ENCODE peak calls at places on chromosomes 5 and 9, in ten cellular contexts. One of them, this sample, is unnamed.

GRCh38 chr5:176427971-176428370 is 11.6 kb upstream of the CLTB start:
- DNase-seq in heart right ventricle: no peak
- DNase-seq in tibial nerve: no peak
- DNase-seq in fibroblast of lung: no peak
- DNase-seq in endodermal cell: no peak
- DNase-seq in right atrium auricular region: no peak
- DNase-seq in DND-41: no peak
- DNase-seq in CD8-positive, alpha-beta T cell: no peak
- DNase-seq in hepatocyte: no peak
- DNase-seq in pancreas: no peak
- DNase-seq in this sample: no peak

GRCh38 chr9:108617661-108618060 is 238.1 kb downstream of the ACTL7B start:
- DNase-seq in heart right ventricle: no peak
- DNase-seq in tibial nerve: no peak
- DNase-seq in fibroblast of lung: peak; percentile 5
- DNase-seq in endodermal cell: no peak
- DNase-seq in right atrium auricular region: no peak
- DNase-seq in DND-41: no peak
- DNase-seq in CD8-positive, alpha-beta T cell: no peak
- DNase-seq in hepatocyte: no peak
- DNase-seq in pancreas: no peak
- DNase-seq in this sample: no peak

GRCh38 chr9:34464571-34464970 is 6.0 kb downstream of the DNAI1 start:
- DNase-seq in heart right ventricle: no peak
- DNase-seq in tibial nerve: no peak
- DNase-seq in fibroblast of lung: no peak
- DNase-seq in endodermal cell: no peak
- DNase-seq in right atrium auricular region: no peak
- DNase-seq in DND-41: no peak
- DNase-seq in CD8-positive, alpha-beta T cell: no peak
- DNase-seq in hepatocyte: no peak
- DNase-seq in pancreas: no peak
- DNase-seq in this sample: no peak

GRCh38 chr5:52811067-52811749 is 23.5 kb downstream of the ITGA1 start:
- DNase-seq in heart right ventricle: no peak
- DNase-seq in tibial nerve: no peak
- DNase-seq in fibroblast of lung: peak; percentile 45
- DNase-seq in endodermal cell: no peak
- DNase-seq in right atrium auricular region: no peak
- DNase-seq in DND-41: no peak
- DNase-seq in CD8-positive, alpha-beta T cell: no peak
- DNase-seq in hepatocyte: peak; percentile 12
- DNase-seq in pancreas: no peak
- DNase-seq in this sample: no peak

GRCh38 chr5:149141224-149141956 is at the start of gene ABLIM3:
- DNase-seq in heart right ventricle: peak; percentile 82
- DNase-seq in tibial nerve: peak; percentile 63
- DNase-seq in fibroblast of lung: no peak
- DNase-seq in endodermal cell: peak; percentile 93
- DNase-seq in right atrium auricular region: peak; percentile 87
- DNase-seq in DND-41: no peak
- DNase-seq in CD8-positive, alpha-beta T cell: peak; percentile 49
- DNase-seq in hepatocyte: peak; percentile 78
- DNase-seq in pancreas: peak; percentile 77
- DNase-seq in this sample: peak; percentile 75

GRCh38 chr5:111583761-111584203 is 71.4 kb upstream of the STARD4 start:
- DNase-seq in heart right ventricle: no peak
- DNase-seq in tibial nerve: no peak
- DNase-seq in fibroblast of lung: peak; percentile 64
- DNase-seq in endodermal cell: no peak
- DNase-seq in right atrium auricular region: no peak
- DNase-seq in DND-41: no peak
- DNase-seq in CD8-positive, alpha-beta T cell: no peak
- DNase-seq in hepatocyte: no peak
- DNase-seq in pancreas: no peak
- DNase-seq in this sample: no peak

GRCh38 chr5:83417884-83418283 is 53.7 kb upstream of the VCAN start:
- DNase-seq in heart right ventricle: no peak
- DNase-seq in tibial nerve: no peak
- DNase-seq in fibroblast of lung: no peak
- DNase-seq in endodermal cell: no peak
- DNase-seq in right atrium auricular region: no peak
- DNase-seq in DND-41: no peak
- DNase-seq in CD8-positive, alpha-beta T cell: no peak
- DNase-seq in hepatocyte: no peak
- DNase-seq in pancreas: no peak
- DNase-seq in this sample: no peak

GRCh38 chr9:131008909-131009618 is at the start of gene LAMC3:
- DNase-seq in heart right ventricle: no peak
- DNase-seq in tibial nerve: no peak
- DNase-seq in fibroblast of lung: no peak
- DNase-seq in endodermal cell: peak; percentile 87
- DNase-seq in right atrium auricular region: no peak
- DNase-seq in DND-41: no peak
- DNase-seq in CD8-positive, alpha-beta T cell: no peak
- DNase-seq in hepatocyte: peak; percentile 61
- DNase-seq in pancreas: no peak
- DNase-seq in this sample: no peak

DNA sequence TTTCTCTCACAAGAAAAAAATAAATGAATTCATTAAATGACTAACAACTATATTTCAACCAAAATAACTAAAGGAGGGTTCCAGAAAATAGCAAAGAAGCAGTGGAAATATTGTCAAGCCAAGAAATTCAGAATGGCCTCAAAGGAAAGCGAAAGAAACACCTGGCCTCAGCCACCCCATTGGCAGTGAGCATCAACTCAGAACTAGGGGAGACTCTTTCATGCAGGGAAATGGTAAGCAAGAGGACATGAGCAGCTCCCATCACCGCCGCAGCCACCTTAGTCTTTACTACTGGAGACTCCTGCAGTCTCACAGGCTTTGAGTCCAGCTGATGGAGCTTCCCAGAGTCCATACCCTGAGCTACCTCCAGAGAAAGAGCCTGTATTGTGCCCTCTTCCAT is 343.9 kb upstream of the GRAMD2B start:
- DNase-seq in heart right ventricle: no peak
- DNase-seq in tibial nerve: no peak
- DNase-seq in fibroblast of lung: no peak
- DNase-seq in endodermal cell: no peak
- DNase-seq in right atrium auricular region: no peak
- DNase-seq in DND-41: no peak
- DNase-seq in CD8-positive, alpha-beta T cell: no peak
- DNase-seq in hepatocyte: no peak
- DNase-seq in pancreas: no peak
- DNase-seq in this sample: no peak
- H3K27ac ChIP-seq in heart right ventricle: no peak overlapping the region
- H3K27ac ChIP-seq in tibial nerve: no peak overlapping the region
- H3K27ac ChIP-seq in fibroblast of lung: no peak overlapping the region
- H3K27ac ChIP-seq in endodermal cell: no peak overlapping the region
- H3K27ac ChIP-seq in right atrium auricular region: no peak overlapping the region
- H3K27ac ChIP-seq in DND-41: no peak overlapping the region
- H3K27ac ChIP-seq in CD8-positive, alpha-beta T cell: no peak overlapping the region
- H3K27ac ChIP-seq in hepatocyte: no peak overlapping the region
- H3K27ac ChIP-seq in pancreas: no peak overlapping the region
- H3K27ac ChIP-seq in this sample: no peak overlapping the region

DNA sequence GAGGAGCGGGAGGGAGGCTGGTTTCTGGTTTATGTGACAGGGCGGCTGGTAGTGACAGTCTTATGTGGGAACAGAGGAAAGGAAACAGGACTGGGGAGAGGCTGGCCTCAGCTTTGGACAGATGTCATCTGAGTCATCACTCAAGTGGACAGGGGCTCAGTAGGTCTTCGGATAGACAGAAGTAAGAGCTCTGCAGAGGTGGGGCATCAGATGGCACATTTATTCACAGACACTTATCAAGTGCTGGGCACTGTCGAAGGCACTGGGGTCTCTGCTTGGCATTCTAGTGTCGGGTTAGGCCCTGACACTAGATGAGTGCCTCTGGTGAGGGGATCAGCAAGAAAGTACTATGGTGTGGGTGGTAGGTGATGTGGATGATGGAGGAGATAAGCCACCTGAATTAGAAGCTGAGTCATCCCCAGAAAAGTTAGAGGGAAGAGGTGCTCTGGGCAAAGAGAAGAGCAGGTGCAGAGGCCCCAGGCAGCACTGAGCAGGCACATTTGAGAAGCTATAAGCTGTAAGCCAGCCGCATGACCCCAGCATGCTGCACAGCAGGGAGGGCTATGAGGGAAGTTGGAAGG is 27.4 kb downstream of the MAML1 start:
- DNase-seq in heart right ventricle: no peak
- DNase-seq in tibial nerve: no peak
- DNase-seq in fibroblast of lung: no peak
- DNase-seq in endodermal cell: no peak
- DNase-seq in right atrium auricular region: no peak
- DNase-seq in DND-41: no peak
- DNase-seq in CD8-positive, alpha-beta T cell: no peak
- DNase-seq in hepatocyte: no peak
- DNase-seq in pancreas: no peak
- DNase-seq in this sample: no peak
- H3K27ac ChIP-seq in heart right ventricle: no peak overlapping the region
- H3K27ac ChIP-seq in tibial nerve: no peak overlapping the region
- H3K27ac ChIP-seq in fibroblast of lung: no peak overlapping the region
- H3K27ac ChIP-seq in endodermal cell: no peak overlapping the region
- H3K27ac ChIP-seq in right atrium auricular region: no peak overlapping the region
- H3K27ac ChIP-seq in DND-41: peak overlapping the region; percentile 20
- H3K27ac ChIP-seq in CD8-positive, alpha-beta T cell: no peak overlapping the region
- H3K27ac ChIP-seq in hepatocyte: no peak overlapping the region
- H3K27ac ChIP-seq in pancreas: no peak overlapping the region
- H3K27ac ChIP-seq in this sample: no peak overlapping the region

GRCh38 chr9:73008273-73008672 is 55.4 kb upstream of the ALDH1A1 start:
- DNase-seq in heart right ventricle: no peak
- DNase-seq in tibial nerve: no peak
- DNase-seq in fibroblast of lung: no peak
- DNase-seq in endodermal cell: no peak
- DNase-seq in right atrium auricular region: no peak
- DNase-seq in DND-41: no peak
- DNase-seq in CD8-positive, alpha-beta T cell: no peak
- DNase-seq in hepatocyte: no peak
- DNase-seq in pancreas: no peak
- DNase-seq in this sample: no peak

GRCh38 chr9:73009649-73010288 is 56.9 kb upstream of the ALDH1A1 start:
- DNase-seq in heart right ventricle: no peak
- DNase-seq in tibial nerve: no peak
- DNase-seq in fibroblast of lung: no peak
- DNase-seq in endodermal cell: peak; percentile 54
- DNase-seq in right atrium auricular region: no peak
- DNase-seq in DND-41: no peak
- DNase-seq in CD8-positive, alpha-beta T cell: no peak
- DNase-seq in hepatocyte: no peak
- DNase-seq in pancreas: no peak
- DNase-seq in this sample: no peak

GRCh38 chr9:73011346-73011745 is 58.5 kb upstream of the ALDH1A1 start:
- DNase-seq in heart right ventricle: no peak
- DNase-seq in tibial nerve: peak; percentile 31
- DNase-seq in fibroblast of lung: peak; percentile 24
- DNase-seq in endodermal cell: no peak
- DNase-seq in right atrium auricular region: no peak
- DNase-seq in DND-41: no peak
- DNase-seq in CD8-positive, alpha-beta T cell: no peak
- DNase-seq in hepatocyte: no peak
- DNase-seq in pancreas: no peak
- DNase-seq in this sample: no peak

GRCh38 chr9:73014011-73014410 is 61.2 kb upstream of the ALDH1A1 start:
- DNase-seq in heart right ventricle: no peak
- DNase-seq in tibial nerve: no peak
- DNase-seq in fibroblast of lung: no peak
- DNase-seq in endodermal cell: no peak
- DNase-seq in right atrium auricular region: no peak
- DNase-seq in DND-41: no peak
- DNase-seq in CD8-positive, alpha-beta T cell: no peak
- DNase-seq in hepatocyte: no peak
- DNase-seq in pancreas: no peak
- DNase-seq in this sample: no peak

DNA sequence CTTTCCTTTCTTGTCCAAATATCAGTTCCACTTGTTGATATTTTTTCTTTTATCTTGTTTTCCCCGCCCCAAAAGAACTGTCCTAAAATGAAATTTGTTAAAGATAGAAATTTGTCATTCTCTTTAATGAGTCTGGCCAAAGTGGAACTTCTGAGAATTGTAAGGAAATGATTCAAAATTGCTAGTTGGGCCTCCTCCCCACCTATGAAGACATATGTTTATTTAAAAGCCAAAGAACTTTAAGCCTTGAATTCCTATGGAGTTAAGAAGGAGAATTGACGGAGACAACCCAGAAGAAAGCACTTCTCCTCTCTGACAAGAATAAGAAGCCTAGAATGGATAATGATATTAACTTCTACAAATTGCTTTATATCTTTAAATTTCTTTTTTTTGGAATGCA is 59.1 kb upstream of the ALDH1A1 start:
- DNase-seq in heart right ventricle: no peak
- DNase-seq in tibial nerve: no peak
- DNase-seq in fibroblast of lung: no peak
- DNase-seq in endodermal cell: no peak
- DNase-seq in right atrium auricular region: no peak
- DNase-seq in DND-41: no peak
- DNase-seq in CD8-positive, alpha-beta T cell: no peak
- DNase-seq in hepatocyte: no peak
- DNase-seq in pancreas: no peak
- DNase-seq in this sample: no peak
- H3K27ac ChIP-seq in heart right ventricle: no peak overlapping the region
- H3K27ac ChIP-seq in tibial nerve: no peak overlapping the region
- H3K27ac ChIP-seq in fibroblast of lung: no peak overlapping the region
- H3K27ac ChIP-seq in endodermal cell: no peak overlapping the region
- H3K27ac ChIP-seq in right atrium auricular region: no peak overlapping the region
- H3K27ac ChIP-seq in DND-41: no peak overlapping the region
- H3K27ac ChIP-seq in CD8-positive, alpha-beta T cell: no peak overlapping the region
- H3K27ac ChIP-seq in hepatocyte: no peak overlapping the region
- H3K27ac ChIP-seq in pancreas: no peak overlapping the region
- H3K27ac ChIP-seq in this sample: peak overlapping the region; percentile 52

DNA sequence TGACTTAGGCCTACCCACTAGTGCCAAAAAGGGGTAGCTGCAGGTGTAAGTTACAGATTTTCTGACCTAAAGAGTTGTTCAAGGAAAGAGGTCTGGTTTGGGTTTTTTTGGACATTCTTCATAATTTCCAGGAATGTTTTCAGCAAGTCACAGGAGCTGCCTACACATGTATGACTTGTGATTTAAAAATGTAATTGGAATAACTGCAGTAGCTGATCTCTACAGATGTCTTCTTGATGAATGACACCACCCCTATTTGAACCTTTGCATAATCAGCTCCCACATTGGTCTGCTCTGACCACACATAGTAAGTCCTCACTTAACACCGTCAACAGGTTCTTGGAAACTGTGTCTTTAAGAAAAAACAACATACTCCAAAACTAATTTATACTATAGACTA is 481.4 kb downstream of the RASEF start:
- DNase-seq in heart right ventricle: no peak
- DNase-seq in tibial nerve: no peak
- DNase-seq in fibroblast of lung: peak; percentile 62
- DNase-seq in endodermal cell: no peak
- DNase-seq in right atrium auricular region: no peak
- DNase-seq in DND-41: no peak
- DNase-seq in CD8-positive, alpha-beta T cell: no peak
- DNase-seq in hepatocyte: no peak
- DNase-seq in pancreas: no peak
- DNase-seq in this sample: no peak
- H3K27ac ChIP-seq in heart right ventricle: no peak overlapping the region
- H3K27ac ChIP-seq in tibial nerve: no peak overlapping the region
- H3K27ac ChIP-seq in fibroblast of lung: no peak overlapping the region
- H3K27ac ChIP-seq in endodermal cell: no peak overlapping the region
- H3K27ac ChIP-seq in right atrium auricular region: no peak overlapping the region
- H3K27ac ChIP-seq in DND-41: no peak overlapping the region
- H3K27ac ChIP-seq in CD8-positive, alpha-beta T cell: no peak overlapping the region
- H3K27ac ChIP-seq in hepatocyte: peak overlapping the region; percentile 32
- H3K27ac ChIP-seq in pancreas: no peak overlapping the region
- H3K27ac ChIP-seq in this sample: no peak overlapping the region